ENCODE peak calls at places on chromosome 6, in eight cellular contexts. M is fibroblast of pulmonary artery, H is ascending aorta, R is gastrocnemius medialis, Y is breast epithelium, F is right lobe of liver, K is lower lobe of right lung, P is AG04450. N is an unnamed sample.

GRCh38 chr6:138654715-138655634 is 118.6 kb upstream of the CCDC28A start:
- DNase-seq in M (peak), H (no peak), R (no peak), Y (no peak), F (no peak), K (no peak), P (no peak), N (peak)

GRCh38 chr6:11412011-11412424 is 125.5 kb upstream of the TMEM170B start:
- DNase-seq in M (peak), H (no peak), R (no peak), Y (no peak), F (no peak), K (no peak), P (no peak), N (peak)

GRCh38 chr6:3466488-3467219 is 9.8 kb upstream of the SLC22A23 start:
- DNase-seq in M (no peak), H (no peak), R (no peak), Y (no peak), F (no peak), K (no peak), P (no peak), N (no peak)

GRCh38 chr6:165869526-165869925 is 206.5 kb upstream of the PDE10A start:
- DNase-seq in M (no peak), H (no peak), R (no peak), Y (no peak), F (no peak), K (no peak), P (no peak), N (no peak)

GRCh38 chr6:155270566-155271091 is 6.8 kb downstream of the CLDN20 start:
- DNase-seq in M (no peak), H (no peak), R (no peak), Y (no peak), F (no peak), K (no peak), P (no peak), N (no peak)

GRCh38 chr6:168335341-168335740 is 15.8 kb upstream of the DACT2 start:
- DNase-seq in M (no peak), H (no peak), R (no peak), Y (no peak), F (no peak), K (no peak), P (no peak), N (no peak)

GRCh38 chr6:16639689-16640480 is 121.4 kb downstream of the ATXN1 start:
- DNase-seq in M (peak), H (no peak), R (no peak), Y (no peak), F (no peak), K (no peak), P (peak), N (peak)

GRCh38 chr6:31083742-31084354 is 28.5 kb downstream of the C6orf15 start:
- DNase-seq in M (peak), H (no peak), R (no peak), Y (no peak), F (no peak), K (no peak), P (peak), N (peak)

GRCh38 chr6:33061987-33062386 is 11.5 kb downstream of the HLA-DPA1 start:
- DNase-seq in M (peak), H (no peak), R (no peak), Y (no peak), F (no peak), K (no peak), P (no peak), N (peak)

GRCh38 chr6:137933696-137934095 is 66.6 kb downstream of the TNFAIP3 start:
- DNase-seq in M (peak), H (peak), R (peak), Y (peak), F (no peak), K (no peak), P (peak), N (peak)

GRCh38 chr6:40586800-40587201 is 363 bp downstream of the LRFN2 start:
- DNase-seq in M (no peak), H (no peak), R (no peak), Y (no peak), F (no peak), K (no peak), P (no peak), N (no peak)

GRCh38 chr6:168514216-168514615 is 73.2 kb downstream of the SMOC2 start:
- DNase-seq in M (peak), H (peak), R (peak), Y (no peak), F (no peak), K (no peak), P (no peak), N (no peak)

GRCh38 chr6:143872211-143872610 is 7.9 kb downstream of the ZC2HC1B start:
- DNase-seq in M (peak), H (no peak), R (no peak), Y (no peak), F (no peak), K (no peak), P (no peak), N (peak)

GRCh38 chr6:71012871-71013456 is 56.1 kb upstream of the B3GAT2 start:
- DNase-seq in M (peak), H (no peak), R (no peak), Y (no peak), F (no peak), K (no peak), P (no peak), N (peak)

GRCh38 chr6:26020983-26021349 is 58.4 kb downstream of the TRIM38 start:
- DNase-seq in M (peak), H (peak), R (no peak), Y (peak), F (peak), K (peak), P (no peak), N (peak)

GRCh38 chr6:26022737-26023136 is 60.1 kb downstream of the TRIM38 start:
- DNase-seq in M (no peak), H (no peak), R (no peak), Y (no peak), F (no peak), K (no peak), P (no peak), N (no peak)

GRCh38 chr6:26022166-26022510 is 59.5 kb downstream of the TRIM38 start:
- DNase-seq in M (peak), H (peak), R (peak), Y (peak), F (no peak), K (no peak), P (no peak), N (peak)

GRCh38 chr6:26020291-26020982 is 57.8 kb downstream of the TRIM38 start:
- DNase-seq in M (peak), H (peak), R (peak), Y (peak), F (peak), K (peak), P (peak), N (peak)

GRCh38 chr6:26021350-26022165 is 59.0 kb downstream of the TRIM38 start:
- DNase-seq in M (peak), H (peak), R (peak), Y (peak), F (peak), K (peak), P (peak), N (peak)
- TF ChIP-seq CTCF in M (no peak), H (no peak), R (no peak), Y (peak), F (no peak), K (no peak), P (no peak), N (no peak)

DNA sequence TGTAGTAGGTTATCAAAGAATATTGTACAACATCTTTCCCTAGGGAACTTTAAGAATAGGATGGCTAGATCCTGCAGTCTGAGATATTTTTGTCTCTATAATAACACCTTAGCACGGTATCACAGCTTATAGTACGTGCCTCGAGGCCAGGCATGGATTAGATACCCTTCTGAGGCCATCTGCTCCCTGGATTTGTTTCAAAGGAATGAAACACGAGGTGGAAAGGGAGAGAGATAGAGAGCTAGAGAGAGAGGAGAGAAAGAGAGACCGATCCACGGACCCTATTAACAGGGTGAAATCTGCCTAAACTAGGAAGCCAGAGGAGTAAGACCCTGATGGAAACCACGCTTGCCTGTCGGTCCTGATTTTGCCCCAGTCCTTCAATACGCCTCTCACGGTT is 92.5 kb downstream of the CD83 start:
- DNase-seq in M (no peak), H (no peak), R (no peak), Y (no peak), F (no peak), K (no peak), P (no peak), N (no peak)
- H3K4me3 ChIP-seq in M (no peak), H (peak), R (peak), Y (no peak), F (peak), K (peak), P (peak), N (no peak)

GRCh38 chr6:28134015-28134414 is 7.7 kb upstream of the ZKSCAN8 start:
- DNase-seq in M (peak), H (no peak), R (no peak), Y (no peak), F (no peak), K (no peak), P (no peak), N (peak)
- TF ChIP-seq CTCF in M (peak), H (peak), R (no peak), Y (no peak), F (peak), K (peak), P (peak), N (peak)

DNA sequence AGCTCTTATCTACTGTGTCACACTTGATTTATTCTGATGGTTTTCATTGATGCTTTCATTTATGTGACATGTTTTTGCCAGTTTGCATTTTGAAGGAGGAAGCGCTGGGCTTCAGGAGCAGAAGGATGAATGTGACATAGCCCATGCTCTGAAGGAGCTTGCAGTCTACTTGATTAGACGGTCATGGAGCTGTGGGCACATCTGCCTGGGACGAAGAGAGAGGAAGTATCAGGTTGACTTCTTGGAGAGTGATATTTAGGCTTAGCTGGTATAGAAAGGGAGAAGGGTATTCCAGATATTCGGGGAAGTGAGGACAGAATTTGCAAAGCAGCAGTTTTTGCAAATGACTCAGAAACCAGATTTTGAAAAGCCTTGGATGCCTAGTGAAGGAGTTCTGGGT is 60.6 kb downstream of the EYA4 start:
- DNase-seq in M (no peak), H (no peak), R (no peak), Y (no peak), F (no peak), K (no peak), P (no peak), N (no peak)
- H3K4me3 ChIP-seq in M (no peak), H (no peak), R (no peak), Y (no peak), F (no peak), K (no peak), P (no peak), N (no peak)

DNA sequence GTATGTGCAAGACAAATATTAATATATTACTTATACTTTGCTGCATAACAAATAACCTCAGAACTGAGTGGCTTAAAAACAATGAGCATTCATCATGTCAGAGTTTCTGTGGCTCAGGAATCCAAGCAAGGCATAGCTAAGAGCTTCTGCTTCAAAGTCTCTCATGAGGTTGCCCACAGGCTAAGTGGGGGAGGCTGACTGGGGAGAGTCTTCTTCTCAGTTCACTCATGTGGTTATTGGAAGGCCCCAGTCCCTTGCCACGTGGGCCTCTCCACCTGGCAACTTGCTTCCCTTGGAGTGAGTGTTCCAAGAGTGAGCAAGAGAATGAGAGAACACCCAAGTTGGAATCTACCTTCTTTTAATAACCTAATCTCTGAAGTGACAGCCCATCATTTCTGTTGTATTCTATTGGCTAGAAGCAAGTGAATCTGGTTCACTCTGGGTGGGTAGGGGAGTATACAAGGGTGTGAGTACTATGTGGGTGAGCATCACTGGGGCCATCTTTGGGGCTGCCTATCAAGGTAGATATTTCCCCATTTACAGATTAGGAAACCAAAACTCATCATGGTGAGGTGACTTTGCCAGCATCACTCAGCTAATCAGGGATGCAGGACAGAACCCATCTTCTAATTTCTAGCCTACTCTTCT is 36.0 kb downstream of the DNAH8 start:
- DNase-seq in M (no peak), H (no peak), R (no peak), Y (no peak), F (no peak), K (no peak), P (no peak), N (no peak)
- TF ChIP-seq CTCF in M (no peak), H (no peak), R (no peak), Y (no peak), F (no peak), K (no peak), P (no peak), N (no peak)